ENCODE peak calls at places on chromosomes 4 and X, in seven cellular contexts. One of them, this sample, is unnamed.

GRCh38 chr4:152956650-152957436 is 20.7 kb downstream of the FHDC1 start:
- DNase-seq in AG08395: no peak
- DNase-seq in breast epithelium: no peak
- DNase-seq in suprapubic skin: no peak
- DNase-seq in PC-9: no peak
- DNase-seq in fibroblast of lung: peak
- DNase-seq in AG08396: peak
- DNase-seq in this sample: no peak

GRCh38 chrX:136112781-136113180 is 34.6 kb upstream of the FHL1 start:
- DNase-seq in AG08395: no peak
- DNase-seq in breast epithelium: no peak
- DNase-seq in suprapubic skin: no peak
- DNase-seq in PC-9: no peak
- DNase-seq in fibroblast of lung: no peak
- DNase-seq in AG08396: no peak
- DNase-seq in this sample: no peak

GRCh38 chr4:8331567-8331955 is 62.0 kb downstream of the HTRA3 start:
- DNase-seq in AG08395: no peak
- DNase-seq in breast epithelium: no peak
- DNase-seq in suprapubic skin: peak
- DNase-seq in PC-9: no peak
- DNase-seq in fibroblast of lung: no peak
- DNase-seq in AG08396: no peak
- DNase-seq in this sample: no peak

GRCh38 chr4:15659768-15660394 is 4.7 kb upstream of the FBXL5 start:
- DNase-seq in AG08395: peak
- DNase-seq in breast epithelium: no peak
- DNase-seq in suprapubic skin: no peak
- DNase-seq in PC-9: peak
- DNase-seq in fibroblast of lung: peak
- DNase-seq in AG08396: peak
- DNase-seq in this sample: peak

GRCh38 chr4:107893171-107894137 is 37.9 kb upstream of the CYP2U1 start:
- DNase-seq in AG08395: no peak
- DNase-seq in breast epithelium: no peak
- DNase-seq in suprapubic skin: no peak
- DNase-seq in PC-9: no peak
- DNase-seq in fibroblast of lung: no peak
- DNase-seq in AG08396: no peak
- DNase-seq in this sample: no peak

GRCh38 chr4:121070274-121070673 is 2.1 kb downstream of the NDNF start:
- DNase-seq in AG08395: no peak
- DNase-seq in breast epithelium: no peak
- DNase-seq in suprapubic skin: no peak
- DNase-seq in PC-9: no peak
- DNase-seq in fibroblast of lung: no peak
- DNase-seq in AG08396: no peak
- DNase-seq in this sample: no peak

GRCh38 chr4:145719752-145720624 is 40.0 kb downstream of the C4orf51 start:
- DNase-seq in AG08395: no peak
- DNase-seq in breast epithelium: no peak
- DNase-seq in suprapubic skin: no peak
- DNase-seq in PC-9: no peak
- DNase-seq in fibroblast of lung: no peak
- DNase-seq in AG08396: no peak
- DNase-seq in this sample: no peak

GRCh38 chrX:114071412-114071811 is 512.5 kb upstream of the HTR2C start:
- DNase-seq in AG08395: no peak
- DNase-seq in breast epithelium: no peak
- DNase-seq in suprapubic skin: no peak
- DNase-seq in PC-9: no peak
- DNase-seq in fibroblast of lung: no peak
- DNase-seq in AG08396: no peak
- DNase-seq in this sample: no peak

GRCh38 chr4:147760695-147761094 is 28.8 kb downstream of the ARHGAP10 start:
- DNase-seq in AG08395: peak
- DNase-seq in breast epithelium: peak
- DNase-seq in suprapubic skin: no peak
- DNase-seq in PC-9: no peak
- DNase-seq in fibroblast of lung: no peak
- DNase-seq in AG08396: no peak
- DNase-seq in this sample: no peak

GRCh38 chr4:9825049-9825448 is 43.6 kb downstream of the DRD5 start:
- DNase-seq in AG08395: no peak
- DNase-seq in breast epithelium: no peak
- DNase-seq in suprapubic skin: no peak
- DNase-seq in PC-9: no peak
- DNase-seq in fibroblast of lung: no peak
- DNase-seq in AG08396: no peak
- DNase-seq in this sample: no peak

GRCh38 chr4:15010038-15010585 is 7.8 kb downstream of the CPEB2 start:
- DNase-seq in AG08395: no peak
- DNase-seq in breast epithelium: no peak
- DNase-seq in suprapubic skin: no peak
- DNase-seq in PC-9: no peak
- DNase-seq in fibroblast of lung: no peak
- DNase-seq in AG08396: no peak
- DNase-seq in this sample: no peak

GRCh38 chrX:18886005-18886343 is 97.9 kb downstream of the PHKA2 start:
- DNase-seq in AG08395: no peak
- DNase-seq in breast epithelium: no peak
- DNase-seq in suprapubic skin: no peak
- DNase-seq in PC-9: no peak
- DNase-seq in fibroblast of lung: no peak
- DNase-seq in AG08396: no peak
- DNase-seq in this sample: no peak

GRCh38 chr4:8286719-8287355 is 17.3 kb downstream of the HTRA3 start:
- DNase-seq in AG08395: no peak
- DNase-seq in breast epithelium: no peak
- DNase-seq in suprapubic skin: no peak
- DNase-seq in PC-9: no peak
- DNase-seq in fibroblast of lung: no peak
- DNase-seq in AG08396: no peak
- DNase-seq in this sample: no peak

GRCh38 chrX:53047228-53047627 is 1.4 kb upstream of the GPR173 start:
- DNase-seq in AG08395: no peak
- DNase-seq in breast epithelium: no peak
- DNase-seq in suprapubic skin: no peak
- DNase-seq in PC-9: no peak
- DNase-seq in fibroblast of lung: no peak
- DNase-seq in AG08396: peak
- DNase-seq in this sample: no peak

GRCh38 chr4:25442863-25443307 is 65.8 kb downstream of the ANAPC4 start:
- DNase-seq in AG08395: no peak
- DNase-seq in breast epithelium: no peak
- DNase-seq in suprapubic skin: peak
- DNase-seq in PC-9: no peak
- DNase-seq in fibroblast of lung: no peak
- DNase-seq in AG08396: no peak
- DNase-seq in this sample: no peak

GRCh38 chr4:75916091-75916661 is 13.9 kb upstream of the PPEF2 start:
- DNase-seq in AG08395: peak
- DNase-seq in breast epithelium: no peak
- DNase-seq in suprapubic skin: no peak
- DNase-seq in PC-9: no peak
- DNase-seq in fibroblast of lung: peak
- DNase-seq in AG08396: peak
- DNase-seq in this sample: peak

GRCh38 chrX:14903891-14904290 is 30.7 kb downstream of the MOSPD2 start:
- DNase-seq in AG08395: no peak
- DNase-seq in breast epithelium: no peak
- DNase-seq in suprapubic skin: no peak
- DNase-seq in PC-9: no peak
- DNase-seq in fibroblast of lung: peak
- DNase-seq in AG08396: no peak
- DNase-seq in this sample: peak

GRCh38 chr4:3342182-3342854 is 49.5 kb downstream of the RGS12 start:
- DNase-seq in AG08395: no peak
- DNase-seq in breast epithelium: peak
- DNase-seq in suprapubic skin: no peak
- DNase-seq in PC-9: no peak
- DNase-seq in fibroblast of lung: peak
- DNase-seq in AG08396: peak
- DNase-seq in this sample: peak